ENCODE peak calls at places on chromosomes 7 and 10, in five cellular contexts. S is fibroblast of lung; B is body of pancreas; M is kidney; R is CD8-positive, alpha-beta T cell. E is an unnamed sample.

GRCh38 chr10:10007972-10008371 is 1009.7 kb upstream of the CELF2 start:
- DNase-seq in S (peak; percentile 1), B (no peak), M (no peak), R (no peak), E (no peak)

GRCh38 chr10:92291610-92291859 is 568 bp downstream of the MARCHF5 start:
- DNase-seq in S (no peak), B (no peak), M (no peak), R (no peak), E (no peak)

GRCh38 chr7:21454182-21454581 is 26.3 kb downstream of the SP4 start:
- DNase-seq in S (no peak), B (no peak), M (no peak), R (no peak), E (no peak)

GRCh38 chr7:159143780-159144755 is 599 bp downstream of the VIPR2 start:
- DNase-seq in S (no peak), B (peak; percentile 39), M (no peak), R (no peak), E (peak; percentile 8)

GRCh38 chr7:121228779-121229178 is 100.0 kb upstream of the WNT16 start:
- DNase-seq in S (no peak), B (no peak), M (no peak), R (no peak), E (no peak)

GRCh38 chr10:1333981-1334380 is 277.8 kb downstream of the WDR37 start:
- DNase-seq in S (no peak), B (no peak), M (no peak), R (no peak), E (no peak)

GRCh38 chr10:12177642-12178041 is 18.0 kb downstream of the NUDT5 start:
- DNase-seq in S (no peak), B (no peak), M (no peak), R (no peak), E (no peak)

GRCh38 chr7:7265057-7265456 is 82.7 kb downstream of the C1GALT1 start:
- DNase-seq in S (peak; percentile 68), B (no peak), M (no peak), R (no peak), E (no peak)

GRCh38 chr7:93890464-93891068 is at the start of gene TFPI2:
- DNase-seq in S (peak; percentile 49), B (peak; percentile 72), M (peak; percentile 86), R (no peak), E (peak; percentile 21)

GRCh38 chr7:136956232-136956631 is 87.8 kb downstream of the CHRM2 start:
- DNase-seq in S (peak; percentile 69), B (no peak), M (no peak), R (no peak), E (no peak)

GRCh38 chr10:115968236-115968635 is 304.8 kb downstream of the GFRA1 start:
- DNase-seq in S (no peak), B (no peak), M (no peak), R (no peak), E (no peak)

GRCh38 chr10:4270116-4270515 is 485.1 kb upstream of the KLF6 start:
- DNase-seq in S (peak; percentile 71), B (peak; percentile 63), M (no peak), R (no peak), E (no peak)

GRCh38 chr10:35870665-35871310 is 228.7 kb upstream of the FZD8 start:
- DNase-seq in S (no peak), B (no peak), M (no peak), R (no peak), E (no peak)

GRCh38 chr7:127900116-127900515 is 131.1 kb downstream of the LRRC4 start:
- DNase-seq in S (no peak), B (no peak), M (no peak), R (no peak), E (no peak)
- H3K4me1 ChIP-seq in S (no peaks in the 10 kb centered on the region), B (peaks cover 59% of the 10 kb centered on the region), M (no peaks in the 10 kb centered on the region), R (peaks cover 16% of the 10 kb centered on the region), E (peaks cover 8% of the 10 kb centered on the region)

DNA sequence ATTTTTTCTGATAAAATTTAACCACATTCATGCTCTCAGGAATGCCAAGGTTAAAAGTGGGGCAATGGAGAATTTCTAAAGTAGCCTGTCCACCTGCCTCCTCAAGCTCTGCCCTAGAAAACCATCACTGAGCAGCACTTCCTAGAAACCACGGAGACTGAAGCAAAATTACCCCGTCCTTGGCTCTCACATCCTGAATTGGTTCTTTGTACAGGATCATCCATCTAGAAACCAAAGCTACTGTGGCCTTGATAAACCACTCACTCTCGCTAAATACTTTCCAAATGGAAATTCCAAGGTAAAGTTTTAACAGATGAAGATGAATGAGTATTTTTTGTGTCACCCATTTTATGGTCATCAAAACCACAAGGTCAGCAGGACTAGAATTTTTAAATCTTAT is 96.6 kb downstream of the AVL9 start:
- DNase-seq in S (no peak), B (no peak), M (no peak), R (no peak), E (no peak)
- TF ChIP-seq CTCF in S (no peak), B (no peak), M (no peak), R (no peak), E (no peak)

GRCh38 chr7:157815061-157816022 is 478.5 kb downstream of the DNAJB6 start:
- DNase-seq in S (no peak), B (no peak), M (peak; percentile 45), R (no peak), E (no peak)

GRCh38 chr7:157817433-157817832 is 480.6 kb downstream of the DNAJB6 start:
- DNase-seq in S (no peak), B (no peak), M (peak; percentile 32), R (no peak), E (no peak)

GRCh38 chr7:157817944-157818700 is 481.3 kb downstream of the DNAJB6 start:
- DNase-seq in S (no peak), B (no peak), M (peak; percentile 26), R (no peak), E (no peak)

GRCh38 chr7:157816086-157816485 is 479.3 kb downstream of the DNAJB6 start:
- DNase-seq in S (no peak), B (no peak), M (peak; percentile 66), R (no peak), E (no peak)

DNA sequence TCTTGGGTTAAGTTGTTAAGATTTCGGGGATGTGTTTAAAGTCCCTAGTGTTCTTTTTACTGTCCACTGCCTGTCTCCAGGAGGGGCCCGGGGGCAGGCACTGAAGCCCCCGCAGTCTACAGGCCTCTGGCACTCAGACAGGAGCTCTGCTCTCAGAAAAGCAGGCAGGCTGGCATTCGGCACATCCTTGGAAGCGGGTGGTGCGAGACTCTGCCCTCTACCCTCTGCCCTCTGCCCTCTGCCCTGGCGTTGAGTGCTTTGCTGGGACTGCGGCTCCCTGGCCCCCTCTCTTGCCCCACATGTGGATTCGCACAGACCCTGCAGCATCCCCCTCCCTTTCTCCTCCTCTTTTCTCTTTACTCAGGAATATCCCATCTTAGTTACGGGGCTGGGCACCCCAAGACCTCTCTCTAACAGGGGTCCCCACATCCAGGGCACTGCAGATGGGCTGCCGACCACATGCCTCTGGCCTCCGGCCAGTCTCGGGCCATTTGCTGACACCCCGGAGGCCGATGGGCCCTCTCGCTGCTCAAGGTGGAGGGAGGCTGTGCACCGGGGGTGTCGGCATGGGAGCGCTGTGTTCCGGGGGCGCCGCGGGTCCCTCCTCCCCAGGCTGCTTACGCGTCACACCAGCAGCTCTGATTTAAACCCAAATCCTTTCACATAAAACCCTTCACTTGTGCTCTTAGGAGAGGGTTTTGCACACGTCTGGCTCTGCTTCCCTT is 479.9 kb downstream of the DNAJB6 start:
- DNase-seq in S (no peak), B (no peak), M (peak; percentile 44), R (no peak), E (no peak)
- H3K4me1 ChIP-seq in S (no peaks in the 10 kb centered on the region), B (no peaks in the 10 kb centered on the region), M (no peaks in the 10 kb centered on the region), R (no peaks in the 10 kb centered on the region), E (no peaks in the 10 kb centered on the region)

GRCh38 chr10:101807158-101807557 is 11.1 kb downstream of the OGA start:
- DNase-seq in S (no peak), B (no peak), M (no peak), R (no peak), E (no peak)
- TF ChIP-seq CTCF in S (no peak), B (no peak), M (no peak), R (no peak), E (no peak)

DNA sequence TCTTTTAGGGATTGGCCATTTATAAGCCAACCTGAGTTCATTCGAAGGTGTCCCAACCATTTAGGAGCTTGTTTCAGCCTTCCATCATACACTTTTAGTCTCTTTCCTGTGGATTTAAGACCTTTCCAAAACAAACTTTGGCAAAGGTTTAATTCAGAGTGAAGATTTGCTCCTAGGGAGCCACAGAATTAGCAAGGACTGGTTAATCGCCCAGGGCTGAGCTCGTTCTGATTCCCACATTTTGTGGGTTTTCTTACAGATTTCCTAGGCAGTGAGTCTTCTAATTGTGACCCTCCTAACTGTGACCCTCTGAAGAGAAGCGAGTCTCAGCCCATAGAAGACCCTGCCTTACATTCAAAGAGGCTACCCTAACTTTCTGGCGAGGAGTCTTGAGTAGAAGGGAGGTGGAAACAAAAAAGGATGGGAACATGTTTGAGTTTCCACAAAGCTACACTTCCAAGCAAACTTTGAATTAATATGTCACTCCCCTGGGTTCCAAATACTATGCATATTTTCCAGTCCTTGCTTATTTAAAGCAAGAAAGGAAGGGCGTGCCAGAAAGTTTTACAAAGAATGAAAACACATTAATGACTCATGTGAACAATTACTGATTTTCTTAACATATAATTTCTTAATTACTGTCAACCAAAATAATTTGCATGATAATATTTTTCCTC is 118.3 kb downstream of the ARID5B start:
- DNase-seq in S (no peak), B (no peak), M (no peak), R (no peak), E (no peak)
- H3K4me1 ChIP-seq in S (peaks cover 16% of the 10 kb centered on the region), B (peaks cover 13% of the 10 kb centered on the region), M (peaks cover 8% of the 10 kb centered on the region), R (no peaks in the 10 kb centered on the region), E (peaks cover 1% of the 10 kb centered on the region)

GRCh38 chr7:134478707-134479106 is 19.8 kb upstream of the AKR1B1 start:
- DNase-seq in S (peak; percentile 23), B (no peak), M (no peak), R (no peak), E (no peak)
- TF ChIP-seq CTCF in S (peak; percentile 4), B (no peak), M (no peak), R (no peak), E (no peak)

GRCh38 chr10:98388086-98388655 is 26.8 kb downstream of the PYROXD2 start:
- DNase-seq in S (no peak), B (no peak), M (no peak), R (no peak), E (no peak)
- H3K4me1 ChIP-seq in S (peaks cover 10% of the 10 kb centered on the region), B (no peaks in the 10 kb centered on the region), M (no peaks in the 10 kb centered on the region), R (peaks cover 20% of the 10 kb centered on the region), E (no peaks in the 10 kb centered on the region)

GRCh38 chr7:1662767-1663166 is 7.3 kb upstream of the ELFN1 start:
- DNase-seq in S (no peak), B (no peak), M (peak; percentile 25), R (no peak), E (peak; percentile 10)
- TF ChIP-seq CTCF in S (no peak), B (no peak), M (no peak), R (no peak), E (no peak)

GRCh38 chr7:68613897-68614296 is 984.4 kb upstream of the AUTS2 start:
- DNase-seq in S (no peak), B (no peak), M (no peak), R (no peak), E (no peak)
- H3K4me1 ChIP-seq in S (no peaks in the 10 kb centered on the region), B (no peaks in the 10 kb centered on the region), M (no peaks in the 10 kb centered on the region), R (no peaks in the 10 kb centered on the region), E (no peaks in the 10 kb centered on the region)

E was measured in mucosa of descending colon.